ENCODE peak calls at places on chromosomes 16 and 17, in eight cellular contexts. V is SK-N-DZ; P is GDM1; U is stimulated activated CD4-positive, alpha-beta T cell treated with anti-CD3 and anti-CD28 coated beads, Interleukin-4, amount 100 ng/mL, for 48 hours; B is activated naive CD8-positive, alpha-beta T cell treated with anti-CD3 and anti-CD28 coated beads, Interleukin-2, amount 10 ng/mL, durations not matched to agents 7 days and 5 days; N is iris pigment epithelial cell; A is adipocyte; D is neural crest cell. Y is an unnamed sample.

GRCh38 chr17:78144736-78145641 is 1.2 kb upstream of the C17orf99 start:
- DNase-seq in N (no peak), V (no peak), P (no peak), A (peak), U (no peak), B (no peak), D (no peak), Y (no peak)

GRCh38 chr17:27353469-27354050 is 59.6 kb downstream of the WSB1 start:
- DNase-seq in D (peak), B (peak), A (peak), N (peak), P (peak), V (peak), U (peak), Y (peak)

GRCh38 chr17:58335779-58336455 is 7.3 kb upstream of the TSPOAP1 start:
- DNase-seq in B (peak), U (no peak), D (no peak), V (peak), P (peak), N (no peak), A (no peak), Y (no peak)

GRCh38 chr17:14098246-14098645 is 28.9 kb downstream of the COX10 start:
- DNase-seq in A (peak), N (peak), P (no peak), U (no peak), B (no peak), V (no peak), D (no peak), Y (no peak)

GRCh38 chr17:62819511-62820221 is 11.6 kb upstream of the MARCHF10 start:
- DNase-seq in U (no peak), A (peak), B (no peak), V (no peak), D (peak), P (no peak), N (peak), Y (peak)

GRCh38 chr17:79750650-79751545 is 20.2 kb downstream of the ENPP7 start:
- DNase-seq in B (no peak), P (no peak), U (no peak), V (no peak), A (no peak), D (no peak), N (no peak), Y (no peak)

GRCh38 chr17:40547079-40547784 is 18.0 kb downstream of the CCR7 start:
- DNase-seq in A (no peak), N (no peak), U (no peak), V (no peak), D (no peak), B (peak), P (peak), Y (no peak)

GRCh38 chr16:10965440-10966039 is 21.2 kb downstream of the CLEC16A start:
- DNase-seq in A (no peak), U (no peak), D (no peak), P (no peak), B (no peak), V (no peak), N (no peak), Y (no peak)

GRCh38 chr16:79864781-79865391 is 264.3 kb upstream of the MAF start:
- DNase-seq in N (no peak), V (no peak), P (no peak), A (no peak), D (no peak), B (no peak), U (no peak), Y (no peak)

GRCh38 chr16:17685445-17685844 is 214.7 kb upstream of the XYLT1 start:
- DNase-seq in V (no peak), D (no peak), P (no peak), A (no peak), U (no peak), N (no peak), B (no peak), Y (no peak)

GRCh38 chr17:7019839-7020519 is 2.9 kb upstream of the BCL6B start:
- DNase-seq in U (no peak), A (peak), B (no peak), N (no peak), D (no peak), V (peak), P (no peak), Y (peak)

GRCh38 chr17:50414808-50415207 is 11.2 kb upstream of the ACSF2 start:
- DNase-seq in P (no peak), B (no peak), V (no peak), U (no peak), A (no peak), D (no peak), N (peak), Y (peak)

GRCh38 chr17:50087246-50087911 is 7.8 kb upstream of the PDK2 start:
- DNase-seq in B (peak), N (peak), P (peak), U (peak), A (peak), V (peak), D (peak), Y (peak)

GRCh38 chr16:58096249-58096648 is 32.9 kb downstream of the CFAP20 start:
- DNase-seq in A (no peak), V (no peak), P (no peak), B (no peak), N (no peak), D (no peak), U (no peak), Y (no peak)

GRCh38 chr16:83701494-83701893 is 106.3 kb upstream of the HSBP1 start:
- DNase-seq in P (peak), U (peak), B (peak), N (peak), V (no peak), D (peak), A (peak), Y (peak)

GRCh38 chr16:49588729-49589384 is 215.3 kb downstream of the C16orf78 start:
- DNase-seq in B (no peak), N (peak), D (no peak), U (no peak), P (no peak), V (no peak), A (no peak), Y (no peak)

GRCh38 chr17:64025732-64026294 is 5.4 kb upstream of the ICAM2 start:
- DNase-seq in P (peak), U (peak), V (peak), N (peak), A (peak), B (peak), D (peak), Y (peak)

GRCh38 chr17:13600475-13601316 is 1.0 kb downstream of the HS3ST3A1 start:
- DNase-seq in V (no peak), U (no peak), B (peak), P (no peak), A (peak), D (peak), N (no peak), Y (peak)

GRCh38 chr17:32319548-32319905 is 22.4 kb downstream of the C17orf75 start:
- DNase-seq in P (peak), A (peak), V (peak), U (peak), N (peak), B (peak), D (peak), Y (peak)

GRCh38 chr16:51181495-51181795 is 30.4 kb upstream of the SALL1 start:
- DNase-seq in A (no peak), U (no peak), V (no peak), N (no peak), D (peak), P (no peak), B (no peak), Y (no peak)

GRCh38 chr17:71970312-71970711 is 150.5 kb upstream of the SOX9 start:
- DNase-seq in B (no peak), N (peak), A (no peak), U (no peak), P (no peak), V (no peak), D (no peak), Y (peak)

GRCh38 chr17:80393491-80393890 is 21.5 kb upstream of the ENDOV start:
- DNase-seq in U (no peak), P (no peak), A (no peak), N (no peak), D (no peak), B (no peak), V (no peak), Y (no peak)

GRCh38 chr17:70166571-70166970 is 2.8 kb upstream of the KCNJ2 start:
- DNase-seq in B (no peak), D (no peak), N (no peak), A (no peak), U (no peak), V (no peak), P (no peak), Y (no peak)

GRCh38 chr16:79366635-79367034 is 233.9 kb downstream of the MAF start:
- DNase-seq in B (no peak), A (no peak), D (no peak), P (no peak), N (no peak), U (no peak), V (no peak), Y (no peak)

GRCh38 chr17:82878545-82878944 is 38.7 kb upstream of the ZNF750 start:
- DNase-seq in N (no peak), V (no peak), U (no peak), B (no peak), A (no peak), P (no peak), D (no peak), Y (no peak)

GRCh38 chr17:77353684-77354419 is 213.1 kb downstream of the SEC14L1 start:
- DNase-seq in V (no peak), B (peak), U (no peak), A (no peak), N (no peak), P (no peak), D (no peak), Y (peak)

GRCh38 chr16:13013043-13013442 is 111.6 kb downstream of the SHISA9 start:
- DNase-seq in U (no peak), A (no peak), V (no peak), D (no peak), N (no peak), B (no peak), P (no peak), Y (no peak)

GRCh38 chr17:41869426-41869825 is 4.2 kb upstream of the KLHL11 start:
- DNase-seq in V (no peak), B (no peak), P (no peak), N (no peak), D (no peak), U (no peak), A (no peak), Y (no peak)

GRCh38 chr16:11557811-11558210 is 28.9 kb downstream of the LITAF start:
- DNase-seq in V (no peak), B (no peak), U (no peak), D (no peak), A (no peak), P (no peak), N (no peak), Y (no peak)

GRCh38 chr17:63999680-64000531 is 1.8 kb downstream of the PRR29 start:
- DNase-seq in U (no peak), V (no peak), P (no peak), B (peak), A (no peak), D (no peak), N (no peak), Y (no peak)

GRCh38 chr17:21358185-21358584 is 18.0 kb upstream of the KCNJ12 start:
- DNase-seq in B (no peak), A (no peak), P (no peak), U (no peak), D (no peak), V (no peak), N (no peak), Y (no peak)

GRCh38 chr16:685967-686366 is 1.8 kb upstream of the JMJD8 start:
- DNase-seq in A (peak), B (no peak), N (no peak), U (no peak), D (peak), P (no peak), V (no peak), Y (peak)

GRCh38 chr17:65236321-65236720 is 99.2 kb downstream of the RGS9 start:
- DNase-seq in A (no peak), P (no peak), N (no peak), B (no peak), V (no peak), U (no peak), D (no peak), Y (no peak)

GRCh38 chr17:75662511-75662910 is 4.4 kb downstream of the RECQL5 start:
- DNase-seq in B (no peak), N (no peak), V (no peak), P (no peak), U (no peak), A (no peak), D (no peak), Y (no peak)

GRCh38 chr17:82887255-82888164 is 47.7 kb upstream of the ZNF750 start:
- DNase-seq in U (no peak), V (no peak), N (peak), B (no peak), P (no peak), A (no peak), D (no peak), Y (no peak)

GRCh38 chr17:12680407-12680897 is 14.8 kb downstream of the MYOCD start:
- DNase-seq in N (no peak), V (no peak), B (no peak), A (no peak), P (no peak), D (no peak), U (no peak), Y (no peak)

GRCh38 chr17:80821546-80821945 is 170.1 kb upstream of the CHMP6 start:
- DNase-seq in V (no peak), N (no peak), U (no peak), P (no peak), B (peak), A (no peak), D (no peak), Y (no peak)